ENCODE peak calls at places on chromosomes 3 and 15, in five cellular contexts. H, D, N, B and Q are unnamed samples.

GRCh38 chr3:52606373-52607085 is 70.1 kb downstream of the UQCC5 start:
- DNase-seq in H (no peak), D (peak), N (no peak), B (no peak), Q (no peak)

GRCh38 chr3:128152419-128153155 is 694 bp upstream of the EEFSEC start:
- DNase-seq in H (no peak), D (no peak), N (peak), B (peak), Q (no peak)

GRCh38 chr3:176147251-176147650 is 1050.0 kb downstream of the TBL1XR1 start:
- DNase-seq in H (no peak), D (no peak), N (no peak), B (no peak), Q (no peak)

GRCh38 chr3:23797490-23797889 is 8.3 kb upstream of the UBE2E1 start:
- DNase-seq in H (no peak), D (no peak), N (no peak), B (no peak), Q (no peak)

GRCh38 chr15:101045835-101046691 is 126.9 kb downstream of the LRRK1 start:
- DNase-seq in H (peak), D (no peak), N (no peak), B (no peak), Q (no peak)

GRCh38 chr15:73225358-73226015 is 143.3 kb downstream of the HCN4 start:
- DNase-seq in H (peak), D (no peak), N (no peak), B (no peak), Q (peak)

GRCh38 chr3:194150252-194150934 is 14.4 kb downstream of the HES1 start:
- DNase-seq in H (no peak), D (peak), N (no peak), B (no peak), Q (no peak)

GRCh38 chr3:45932112-45932511 is 11.2 kb upstream of the CXCR6 start:
- DNase-seq in H (no peak), D (no peak), N (no peak), B (no peak), Q (no peak)

GRCh38 chr15:69132935-69133861 is 27.2 kb upstream of the GLCE start:
- DNase-seq in H (no peak), D (no peak), N (no peak), B (no peak), Q (no peak)

GRCh38 chr3:51343918-51344687 is 41.0 kb upstream of the MANF start:
- DNase-seq in H (peak), D (no peak), N (no peak), B (no peak), Q (no peak)

GRCh38 chr3:153026026-153026425 is 136.0 kb upstream of the RAP2B start:
- DNase-seq in H (no peak), D (peak), N (peak), B (peak), Q (peak)

GRCh38 chr15:28890711-28891495 is 5.1 kb downstream of the APBA2 start:
- DNase-seq in H (no peak), D (no peak), N (no peak), B (no peak), Q (no peak)

GRCh38 chr15:65869954-65870871 is 922 bp downstream of the RAB11A start:
- DNase-seq in H (peak), D (peak), N (peak), B (peak), Q (peak)